ENCODE peak calls at places on chromosomes 3 and 15, in eight cellular contexts. X is mesenchymal stem cell; O is T follicular helper cell; F is GM12865; H is kidney glomerular epithelial cell; W is COR-L47; D is glutamatergic neuron; M is activated CD8-positive, alpha-beta memory T cell treated with anti-CD3 and anti-CD28 coated beads, Interleukin-2, amount 50 U/mL, for 48 hours. L is an unnamed sample.

GRCh38 chr3:138850151-138850550 is 15.4 kb upstream of the PIK3CB start:
- DNase-seq in W (no peak), F (no peak), D (no peak), M (no peak), O (no peak), X (peak; percentile 31), H (no peak), L (no peak)

GRCh38 chr3:117628896-117629295 is 919.3 kb downstream of the TUSC7 start:
- DNase-seq in M (no peak), X (peak; percentile 25), O (no peak), D (no peak), W (peak; percentile 99), F (no peak), H (peak; percentile 27), L (no peak)

GRCh38 chr3:16810013-16810412 is 74.7 kb upstream of the PLCL2 start:
- DNase-seq in D (no peak), F (no peak), M (no peak), H (no peak), X (no peak), W (no peak), O (no peak), L (no peak)

GRCh38 chr3:197042539-197042938 is 12.9 kb upstream of the MELTF start:
- DNase-seq in F (no peak), M (no peak), O (no peak), H (no peak), D (no peak), W (no peak), X (no peak), L (no peak)

GRCh38 chr3:53495518-53496501 is 1.4 kb downstream of the CACNA1D start:
- DNase-seq in D (peak; percentile 43), W (no peak), X (no peak), F (no peak), H (no peak), M (peak; percentile 57), O (no peak), L (no peak)

GRCh38 chr3:193593666-193594025 is 638 bp downstream of the OPA1 start:
- DNase-seq in W (no peak), O (peak; percentile 16), M (peak; percentile 66), H (peak; percentile 12), X (peak; percentile 64), F (peak; percentile 53), D (no peak), L (peak; percentile 4)

GRCh38 chr15:90165659-90166489 is 35.3 kb upstream of the SEMA4B start:
- DNase-seq in D (no peak), F (peak; percentile 76), W (peak; percentile 55), H (peak; percentile 99), O (no peak), M (peak; percentile 73), X (peak; percentile 98), L (no peak)

GRCh38 chr15:66921319-66921718 is 144.1 kb upstream of the SMAD3 start:
- DNase-seq in W (no peak), D (no peak), X (no peak), M (no peak), F (no peak), H (no peak), O (no peak), L (no peak)

GRCh38 chr15:67998599-67999122 is 55.5 kb upstream of the PIAS1 start:
- DNase-seq in X (peak; percentile 39), M (no peak), F (no peak), H (peak; percentile 3), W (no peak), D (no peak), O (no peak), L (no peak)

GRCh38 chr3:52892625-52893311 is 4.6 kb downstream of the STIMATE start:
- DNase-seq in X (no peak), H (no peak), M (no peak), D (no peak), F (peak; percentile 66), W (no peak), O (peak; percentile 30), L (peak; percentile 40)

GRCh38 chr15:85423256-85423655 is 42.9 kb downstream of the AKAP13 start:
- DNase-seq in F (no peak), M (no peak), W (no peak), H (no peak), O (no peak), X (no peak), D (no peak), L (no peak)

GRCh38 chr3:90010341-90010740 is 902.9 kb downstream of the EPHA3 start:
- DNase-seq in X (peak; percentile 61), H (no peak), M (no peak), D (no peak), F (no peak), W (no peak), O (no peak), L (no peak)